ENCODE peak calls at places on chromosomes 3 and 15, in seven cellular contexts. One of them, this sample, is unnamed.

GRCh38 chr3:161177996-161178395 is 43.1 kb upstream of the NMD3 start:
- DNase-seq in tibial nerve: no peak
- DNase-seq in lower lobe of right lung: no peak
- DNase-seq in psoas muscle: no peak
- DNase-seq in HCT116: no peak
- DNase-seq in body of pancreas: no peak
- DNase-seq in SJCRH30: no peak
- DNase-seq in this sample: no peak

GRCh38 chr15:68517285-68517711 is 61.5 kb upstream of the CORO2B start:
- DNase-seq in tibial nerve: no peak
- DNase-seq in lower lobe of right lung: no peak
- DNase-seq in psoas muscle: no peak
- DNase-seq in HCT116: no peak
- DNase-seq in body of pancreas: no peak
- DNase-seq in SJCRH30: no peak
- DNase-seq in this sample: peak; percentile 58

GRCh38 chr3:69410301-69410700 is 24.4 kb upstream of the FRMD4B start:
- DNase-seq in tibial nerve: peak; percentile 88
- DNase-seq in lower lobe of right lung: peak; percentile 66
- DNase-seq in psoas muscle: peak; percentile 66
- DNase-seq in HCT116: peak; percentile 51
- DNase-seq in body of pancreas: peak; percentile 68
- DNase-seq in SJCRH30: peak; percentile 28
- DNase-seq in this sample: peak; percentile 73

GRCh38 chr3:82973810-82974209 is 1212.4 kb upstream of the GBE1 start:
- DNase-seq in tibial nerve: no peak
- DNase-seq in lower lobe of right lung: no peak
- DNase-seq in psoas muscle: no peak
- DNase-seq in HCT116: no peak
- DNase-seq in body of pancreas: no peak
- DNase-seq in SJCRH30: no peak
- DNase-seq in this sample: no peak

GRCh38 chr3:68239542-68239941 is 585.1 kb upstream of the SUCLG2 start:
- DNase-seq in tibial nerve: no peak
- DNase-seq in lower lobe of right lung: no peak
- DNase-seq in psoas muscle: no peak
- DNase-seq in HCT116: no peak
- DNase-seq in body of pancreas: no peak
- DNase-seq in SJCRH30: no peak
- DNase-seq in this sample: no peak

GRCh38 chr3:187112934-187113793 is 26.1 kb downstream of the RPL39L start:
- DNase-seq in tibial nerve: peak; percentile 41
- DNase-seq in lower lobe of right lung: no peak
- DNase-seq in psoas muscle: no peak
- DNase-seq in HCT116: peak; percentile 18
- DNase-seq in body of pancreas: no peak
- DNase-seq in SJCRH30: no peak
- DNase-seq in this sample: no peak

GRCh38 chr3:134364061-134364935 is 9.9 kb downstream of the AMOTL2 start:
- DNase-seq in tibial nerve: peak; percentile 89
- DNase-seq in lower lobe of right lung: peak; percentile 94
- DNase-seq in psoas muscle: peak; percentile 98
- DNase-seq in HCT116: peak; percentile 74
- DNase-seq in body of pancreas: peak; percentile 93
- DNase-seq in SJCRH30: peak; percentile 95
- DNase-seq in this sample: peak; percentile 98

GRCh38 chr3:48919215-48920138 is 835 bp downstream of the ARIH2 start:
- DNase-seq in tibial nerve: no peak
- DNase-seq in lower lobe of right lung: no peak
- DNase-seq in psoas muscle: peak; percentile 62
- DNase-seq in HCT116: peak; percentile 48
- DNase-seq in body of pancreas: peak; percentile 32
- DNase-seq in SJCRH30: peak; percentile 33
- DNase-seq in this sample: peak; percentile 12

GRCh38 chr3:8767667-8768363 is 1.6 kb downstream of the OXTR start:
- DNase-seq in tibial nerve: no peak
- DNase-seq in lower lobe of right lung: no peak
- DNase-seq in psoas muscle: no peak
- DNase-seq in HCT116: no peak
- DNase-seq in body of pancreas: peak; percentile 41
- DNase-seq in SJCRH30: no peak
- DNase-seq in this sample: peak; percentile 23

GRCh38 chr3:188567478-188568195 is 413.7 kb downstream of the LPP start:
- DNase-seq in tibial nerve: no peak
- DNase-seq in lower lobe of right lung: no peak
- DNase-seq in psoas muscle: no peak
- DNase-seq in HCT116: no peak
- DNase-seq in body of pancreas: no peak
- DNase-seq in SJCRH30: no peak
- DNase-seq in this sample: no peak

GRCh38 chr3:147185781-147186180 is 220.6 kb downstream of the ZIC4 start:
- DNase-seq in tibial nerve: no peak
- DNase-seq in lower lobe of right lung: no peak
- DNase-seq in psoas muscle: no peak
- DNase-seq in HCT116: no peak
- DNase-seq in body of pancreas: no peak
- DNase-seq in SJCRH30: no peak
- DNase-seq in this sample: no peak

GRCh38 chr3:80338366-80338765 is 570.6 kb upstream of the ROBO1 start:
- DNase-seq in tibial nerve: no peak
- DNase-seq in lower lobe of right lung: no peak
- DNase-seq in psoas muscle: no peak
- DNase-seq in HCT116: no peak
- DNase-seq in body of pancreas: no peak
- DNase-seq in SJCRH30: no peak
- DNase-seq in this sample: no peak

GRCh38 chr3:14787630-14788029 is 31.1 kb upstream of the FGD5 start:
- DNase-seq in tibial nerve: no peak
- DNase-seq in lower lobe of right lung: no peak
- DNase-seq in psoas muscle: no peak
- DNase-seq in HCT116: no peak
- DNase-seq in body of pancreas: peak; percentile 11
- DNase-seq in SJCRH30: no peak
- DNase-seq in this sample: no peak

GRCh38 chr3:31219131-31219843 is 313.4 kb upstream of the STT3B start:
- DNase-seq in tibial nerve: no peak
- DNase-seq in lower lobe of right lung: no peak
- DNase-seq in psoas muscle: no peak
- DNase-seq in HCT116: no peak
- DNase-seq in body of pancreas: no peak
- DNase-seq in SJCRH30: no peak
- DNase-seq in this sample: no peak

DNA sequence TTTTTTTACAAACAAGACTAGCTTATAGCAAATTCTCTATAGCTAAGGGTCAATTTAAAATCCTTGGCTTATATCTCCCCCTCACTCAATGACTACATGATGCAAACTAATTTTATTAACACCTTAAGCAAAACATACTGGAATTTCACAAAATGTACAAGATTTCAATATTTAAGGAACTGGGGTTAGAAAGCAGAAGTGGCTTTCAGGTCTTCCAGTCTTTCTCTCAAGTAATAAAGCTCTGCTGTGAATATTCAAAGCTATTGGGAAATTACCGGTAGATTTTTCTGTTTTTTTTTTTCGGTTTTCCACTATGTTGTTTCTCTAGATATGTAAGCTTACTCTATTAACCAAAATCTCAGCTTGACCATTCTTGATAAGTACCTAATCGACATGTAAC is 3.9 kb downstream of the EPM2AIP1 start:
- DNase-seq in tibial nerve: no peak
- DNase-seq in lower lobe of right lung: no peak
- DNase-seq in psoas muscle: no peak
- DNase-seq in HCT116: no peak
- DNase-seq in body of pancreas: no peak
- DNase-seq in SJCRH30: no peak
- DNase-seq in this sample: no peak
- H3K4me3 ChIP-seq in tibial nerve: peak overlapping the region; percentile 14
- H3K4me3 ChIP-seq in lower lobe of right lung: peak overlapping the region; percentile 81
- H3K4me3 ChIP-seq in psoas muscle: peak overlapping the region; percentile 79
- H3K4me3 ChIP-seq in HCT116: no peak overlapping the region
- H3K4me3 ChIP-seq in body of pancreas: no peak overlapping the region
- H3K4me3 ChIP-seq in SJCRH30: no peak overlapping the region
- H3K4me3 ChIP-seq in this sample: no peak overlapping the region

GRCh38 chr3:128052831-128053419 is 688 bp downstream of the SEC61A1 start:
- DNase-seq in tibial nerve: no peak
- DNase-seq in lower lobe of right lung: no peak
- DNase-seq in psoas muscle: peak; percentile 58
- DNase-seq in HCT116: no peak
- DNase-seq in body of pancreas: no peak
- DNase-seq in SJCRH30: no peak
- DNase-seq in this sample: no peak
- H3K4me1 ChIP-seq in tibial nerve: peaks cover 40% of the 10 kb centered on the region
- H3K4me1 ChIP-seq in lower lobe of right lung: peaks cover 32% of the 10 kb centered on the region
- H3K4me1 ChIP-seq in psoas muscle: peaks cover 30% of the 10 kb centered on the region
- H3K4me1 ChIP-seq in HCT116: peaks cover 21% of the 10 kb centered on the region
- H3K4me1 ChIP-seq in body of pancreas: peaks cover 47% of the 10 kb centered on the region
- H3K4me1 ChIP-seq in SJCRH30: peaks cover 5% of the 10 kb centered on the region
- H3K4me1 ChIP-seq in this sample: peaks cover 22% of the 10 kb centered on the region

GRCh38 chr3:50592568-50592967 is 19.0 kb downstream of the CISH start:
- DNase-seq in tibial nerve: no peak
- DNase-seq in lower lobe of right lung: peak; percentile 75
- DNase-seq in psoas muscle: peak; percentile 53
- DNase-seq in HCT116: no peak
- DNase-seq in body of pancreas: no peak
- DNase-seq in SJCRH30: no peak
- DNase-seq in this sample: no peak
- H3K4me3 ChIP-seq in tibial nerve: no peak overlapping the region
- H3K4me3 ChIP-seq in lower lobe of right lung: peak overlapping the region; percentile 6
- H3K4me3 ChIP-seq in psoas muscle: no peak overlapping the region
- H3K4me3 ChIP-seq in HCT116: no peak overlapping the region
- H3K4me3 ChIP-seq in body of pancreas: no peak overlapping the region
- H3K4me3 ChIP-seq in SJCRH30: no peak overlapping the region
- H3K4me3 ChIP-seq in this sample: no peak overlapping the region

DNA sequence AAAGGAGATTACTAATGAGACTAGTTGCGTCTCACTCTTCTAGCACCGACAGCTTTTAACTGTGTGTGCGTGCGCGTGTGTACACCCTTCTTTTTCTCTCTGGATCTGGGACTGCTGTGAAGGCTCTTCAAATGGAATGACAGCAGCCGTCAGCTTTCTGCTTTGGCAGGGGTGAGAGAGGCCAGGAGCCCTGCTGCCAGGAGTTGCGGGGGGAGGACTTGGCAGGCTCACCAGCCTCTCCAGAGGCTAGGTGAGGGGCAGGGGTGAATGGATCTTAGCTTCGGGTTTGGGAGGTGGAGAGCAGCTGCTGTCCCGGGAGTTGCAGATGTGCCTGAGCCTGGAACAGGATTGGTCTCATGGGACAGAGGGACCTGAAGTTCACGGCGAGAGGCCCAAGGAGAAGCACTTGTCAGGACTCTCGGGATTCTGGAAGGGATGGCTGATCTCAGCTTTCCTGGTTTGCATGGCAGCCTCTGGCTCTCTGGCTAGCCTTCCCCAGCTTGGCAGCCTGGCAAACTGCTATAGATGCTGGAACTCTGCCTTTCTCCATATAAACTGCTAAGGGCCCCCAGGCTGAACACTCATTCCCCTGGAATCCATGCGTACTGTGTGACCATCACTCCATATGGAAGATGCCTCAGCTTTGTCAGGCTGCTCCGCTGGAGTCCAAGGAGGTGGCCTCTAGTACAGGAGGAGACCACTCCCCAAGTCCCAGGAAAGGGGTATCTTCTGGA is 16.6 kb downstream of the TEX264 start:
- DNase-seq in tibial nerve: no peak
- DNase-seq in lower lobe of right lung: no peak
- DNase-seq in psoas muscle: no peak
- DNase-seq in HCT116: no peak
- DNase-seq in body of pancreas: no peak
- DNase-seq in SJCRH30: peak; percentile 21
- DNase-seq in this sample: no peak
- H3K4me1 ChIP-seq in tibial nerve: peaks cover 43% of the 10 kb centered on the region
- H3K4me1 ChIP-seq in lower lobe of right lung: peaks cover 37% of the 10 kb centered on the region
- H3K4me1 ChIP-seq in psoas muscle: peaks cover 47% of the 10 kb centered on the region
- H3K4me1 ChIP-seq in HCT116: no peaks in the 10 kb centered on the region
- H3K4me1 ChIP-seq in body of pancreas: no peaks in the 10 kb centered on the region
- H3K4me1 ChIP-seq in SJCRH30: peaks cover 26% of the 10 kb centered on the region
- H3K4me1 ChIP-seq in this sample: peaks cover 29% of the 10 kb centered on the region

GRCh38 chr15:100252359-100252758 is 89.4 kb downstream of the ADAMTS17 start:
- DNase-seq in tibial nerve: no peak
- DNase-seq in lower lobe of right lung: no peak
- DNase-seq in psoas muscle: no peak
- DNase-seq in HCT116: no peak
- DNase-seq in body of pancreas: no peak
- DNase-seq in SJCRH30: no peak
- DNase-seq in this sample: no peak
- H3K4me3 ChIP-seq in tibial nerve: no peak overlapping the region
- H3K4me3 ChIP-seq in lower lobe of right lung: no peak overlapping the region
- H3K4me3 ChIP-seq in psoas muscle: no peak overlapping the region
- H3K4me3 ChIP-seq in HCT116: no peak overlapping the region
- H3K4me3 ChIP-seq in body of pancreas: no peak overlapping the region
- H3K4me3 ChIP-seq in SJCRH30: no peak overlapping the region
- H3K4me3 ChIP-seq in this sample: no peak overlapping the region

GRCh38 chr3:100106531-100107155 is 7.7 kb downstream of the FILIP1L start:
- DNase-seq in tibial nerve: no peak
- DNase-seq in lower lobe of right lung: no peak
- DNase-seq in psoas muscle: no peak
- DNase-seq in HCT116: no peak
- DNase-seq in body of pancreas: no peak
- DNase-seq in SJCRH30: no peak
- DNase-seq in this sample: no peak
- H3K4me1 ChIP-seq in tibial nerve: peaks cover 35% of the 10 kb centered on the region
- H3K4me1 ChIP-seq in lower lobe of right lung: peaks cover 40% of the 10 kb centered on the region
- H3K4me1 ChIP-seq in psoas muscle: peaks cover 62% of the 10 kb centered on the region
- H3K4me1 ChIP-seq in HCT116: no peaks in the 10 kb centered on the region
- H3K4me1 ChIP-seq in body of pancreas: peaks cover 37% of the 10 kb centered on the region
- H3K4me1 ChIP-seq in SJCRH30: peaks cover 50% of the 10 kb centered on the region
- H3K4me1 ChIP-seq in this sample: peaks cover 47% of the 10 kb centered on the region

DNA sequence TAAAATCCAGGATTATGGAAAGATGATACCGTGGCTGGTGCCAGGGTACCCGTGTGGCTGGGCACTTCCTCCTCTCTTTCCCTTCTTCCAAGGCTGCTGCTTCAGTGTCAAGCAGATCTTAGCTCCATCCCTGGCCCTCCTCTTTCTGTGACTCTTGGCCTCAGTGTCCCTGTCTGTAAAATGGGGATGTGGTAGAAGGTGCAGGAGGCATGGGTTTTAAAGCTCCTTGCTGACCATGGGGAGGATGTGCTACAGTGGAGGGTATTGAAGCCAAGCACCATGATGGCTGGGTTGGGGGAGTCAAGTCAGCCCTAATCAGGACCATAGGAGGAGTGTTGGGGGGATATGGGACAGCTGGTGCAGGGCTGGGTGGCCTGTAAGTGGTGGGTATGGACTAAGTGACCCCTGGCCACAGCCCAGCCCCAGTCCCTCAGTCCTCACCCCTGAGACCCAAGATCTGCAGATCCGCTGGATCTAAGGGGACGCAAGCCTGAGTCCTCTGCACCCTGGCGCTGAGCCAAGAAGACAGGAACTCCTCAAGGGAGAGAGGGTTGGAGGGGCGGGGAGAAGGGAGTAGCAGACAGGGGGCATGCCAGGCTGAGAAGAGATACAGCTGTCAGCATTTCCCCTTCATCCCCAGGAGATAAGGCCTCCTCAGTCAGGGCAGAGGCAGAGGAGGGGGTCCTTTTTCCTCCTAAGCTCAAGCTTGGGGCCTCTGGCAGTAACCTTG is 12.0 kb downstream of the PTH1R start:
- DNase-seq in tibial nerve: no peak
- DNase-seq in lower lobe of right lung: no peak
- DNase-seq in psoas muscle: peak; percentile 53
- DNase-seq in HCT116: no peak
- DNase-seq in body of pancreas: no peak
- DNase-seq in SJCRH30: no peak
- DNase-seq in this sample: peak; percentile 31
- H3K4me3 ChIP-seq in tibial nerve: no peak overlapping the region
- H3K4me3 ChIP-seq in lower lobe of right lung: no peak overlapping the region
- H3K4me3 ChIP-seq in psoas muscle: no peak overlapping the region
- H3K4me3 ChIP-seq in HCT116: no peak overlapping the region
- H3K4me3 ChIP-seq in body of pancreas: no peak overlapping the region
- H3K4me3 ChIP-seq in SJCRH30: no peak overlapping the region
- H3K4me3 ChIP-seq in this sample: no peak overlapping the region

This sample was measured in thyroid gland.